ENCODE peak calls at places on chromosomes 13 and 19, in seven cellular contexts. V is CD4-positive, alpha-beta T cell; T is uterus; Y is RWPE1; L is breast epithelium; M is psoas muscle; S is mucosa of descending colon. Z is an unnamed sample.

GRCh38 chr19:38400361-38400760 is 2.5 kb upstream of the FAM98C start:
- DNase-seq in S (no peak), L (no peak), M (no peak), T (no peak), V (no peak), Y (no peak), Z (no peak)

GRCh38 chr13:41496420-41497234 is 39.3 kb downstream of the RGCC start:
- DNase-seq in T (no peak), L (no peak), S (no peak), V (no peak), M (no peak), Y (no peak), Z (no peak)

GRCh38 chr13:59458908-59459579 is 704.7 kb downstream of the DIAPH3 start:
- DNase-seq in M (no peak), Y (peak), V (no peak), S (no peak), L (no peak), T (peak), Z (no peak)

GRCh38 chr13:95248953-95249352 is 52.3 kb downstream of the ABCC4 start:
- DNase-seq in T (no peak), V (no peak), Y (no peak), M (no peak), S (no peak), L (no peak), Z (no peak)

GRCh38 chr19:14830702-14831101 is 4.3 kb downstream of the OR7A5 start:
- DNase-seq in L (no peak), M (no peak), T (no peak), Y (no peak), S (no peak), V (no peak), Z (no peak)

GRCh38 chr19:16376649-16377048 is 52.0 kb downstream of the KLF2 start:
- DNase-seq in L (no peak), M (peak), Y (peak), S (no peak), V (no peak), T (peak), Z (no peak)

GRCh38 chr19:50380767-50381166 is 3.4 kb upstream of the POLD1 start:
- DNase-seq in T (no peak), L (no peak), M (no peak), V (no peak), Y (no peak), S (no peak), Z (no peak)

GRCh38 chr19:39832341-39833083 is 1.4 kb downstream of the DYRK1B start:
- DNase-seq in L (no peak), V (no peak), M (no peak), Y (no peak), S (no peak), T (no peak), Z (no peak)

GRCh38 chr19:13717194-13717643 is 47.1 kb upstream of the MRI1 start:
- DNase-seq in S (no peak), V (no peak), Y (no peak), M (no peak), L (no peak), T (no peak), Z (no peak)

GRCh38 chr19:48698046-48698445 is 2.3 kb downstream of the FUT2 start:
- DNase-seq in Y (no peak), V (no peak), S (peak), T (no peak), L (no peak), M (no peak), Z (no peak)

GRCh38 chr13:75345191-75345590 is 136.8 kb downstream of the TBC1D4 start:
- DNase-seq in Y (no peak), V (no peak), L (no peak), S (no peak), T (no peak), M (no peak), Z (no peak)

GRCh38 chr19:10568444-10568825 is 344 bp downstream of the CDKN2D start:
- DNase-seq in T (no peak), L (peak), S (peak), M (no peak), Y (no peak), V (peak), Z (no peak)

GRCh38 chr13:33927315-33927714 is 109.4 kb downstream of the RFC3 start:
- DNase-seq in L (no peak), Y (peak), S (no peak), T (no peak), V (no peak), M (no peak), Z (no peak)

GRCh38 chr13:49622174-49622946 is 5.9 kb upstream of the ARL11 start:
- DNase-seq in T (no peak), V (no peak), L (no peak), M (no peak), Y (no peak), S (no peak), Z (no peak)

GRCh38 chr19:40982594-40983101 is 8.4 kb upstream of the CYP2B6 start:
- DNase-seq in S (no peak), M (no peak), T (no peak), L (no peak), Y (peak), V (no peak), Z (no peak)

GRCh38 chr13:39811696-39812095 is 156.2 kb downstream of the COG6 start:
- DNase-seq in S (no peak), Y (no peak), T (no peak), L (no peak), V (no peak), M (no peak), Z (no peak)
- TF ChIP-seq CTCF in S (no peak), Y (no peak), T (no peak), L (no peak), V (no peak), M (no peak), Z (no peak)

GRCh38 chr13:46962286-46962941 is 65.6 kb upstream of the HTR2A start:
- DNase-seq in M (no peak), T (no peak), L (no peak), V (no peak), S (no peak), Y (peak), Z (no peak)
- TF ChIP-seq CTCF in M (no peak), T (no peak), L (no peak), V (peak), S (no peak), Y (no peak), Z (peak)

GRCh38 chr13:44048326-44048725 is 168.6 kb downstream of the LACC1 start:
- DNase-seq in M (no peak), S (no peak), V (no peak), T (no peak), Y (no peak), L (no peak), Z (no peak)
- TF ChIP-seq CTCF in M (no peak), S (no peak), V (no peak), T (no peak), Y (no peak), L (no peak), Z (peak)

GRCh38 chr19:5335593-5335992 is 5.0 kb downstream of the PTPRS start:
- DNase-seq in L (no peak), M (no peak), Y (no peak), S (no peak), T (no peak), V (no peak), Z (no peak)
- TF ChIP-seq CTCF in L (no peak), M (no peak), Y (no peak), S (no peak), T (no peak), V (no peak), Z (no peak)

GRCh38 chr19:12647490-12648071 is 19.0 kb downstream of the MAN2B1 start:
- DNase-seq in L (no peak), T (peak), S (peak), M (peak), V (no peak), Y (peak), Z (no peak)

GRCh38 chr19:12646551-12646950 is 20.0 kb downstream of the MAN2B1 start:
- DNase-seq in M (no peak), V (no peak), Y (no peak), S (no peak), L (no peak), T (no peak), Z (no peak)

GRCh38 chr19:12647047-12647446 is 19.5 kb downstream of the MAN2B1 start:
- DNase-seq in V (no peak), M (no peak), L (no peak), S (no peak), Y (no peak), T (no peak), Z (no peak)

GRCh38 chr19:12649941-12650340 is 16.6 kb downstream of the MAN2B1 start:
- DNase-seq in L (no peak), M (no peak), T (no peak), S (no peak), V (no peak), Y (no peak), Z (no peak)

DNA sequence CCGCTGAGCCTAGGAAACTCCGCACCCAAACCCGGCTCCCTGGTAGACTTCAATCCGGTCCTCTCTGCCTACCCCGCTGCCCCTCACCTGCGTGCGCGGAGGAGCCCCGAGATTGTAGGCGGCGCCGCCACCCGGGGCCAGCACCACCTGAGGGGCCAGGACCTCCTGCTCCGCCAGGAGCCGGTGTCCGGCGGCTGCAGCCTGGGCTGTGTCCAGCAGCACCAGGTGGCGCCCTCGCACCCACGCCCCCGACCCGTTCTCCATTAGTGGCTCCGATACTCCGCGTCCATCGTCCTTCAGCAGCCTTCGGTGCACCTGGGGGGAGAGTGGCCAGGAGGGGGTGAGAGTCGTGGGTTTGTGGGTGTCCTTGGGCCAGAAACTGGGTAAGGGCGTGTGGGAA is 18.5 kb downstream of the MAN2B1 start:
- DNase-seq in Y (no peak), T (no peak), V (no peak), L (no peak), M (no peak), S (no peak), Z (peak)
- TF ChIP-seq CTCF in Y (peak), T (peak), V (no peak), L (no peak), M (no peak), S (no peak), Z (no peak)